ENCODE peak calls at places on chromosomes 3 and 15, in four cellular contexts. L is SK-N-SH, O is uterus, F is tibial nerve. Q is an unnamed sample.

GRCh38 chr3:194053136-194053535 is 82.8 kb upstream of the HES1 start:
- DNase-seq in L (no peak), F (no peak), O (no peak), Q (no peak)

GRCh38 chr3:131349454-131349853 is 32.1 kb upstream of the NUDT16 start:
- DNase-seq in F (no peak), O (no peak), L (no peak), Q (no peak)

GRCh38 chr15:90469723-90470122 is 60.0 kb upstream of the CRTC3 start:
- DNase-seq in O (no peak), L (no peak), F (no peak), Q (no peak)

GRCh38 chr3:137792633-137793271 is 28.6 kb downstream of the SOX14 start:
- DNase-seq in O (no peak), L (peak; percentile 38), F (peak; percentile 36), Q (no peak)

GRCh38 chr3:143814358-143814968 is 33.8 kb downstream of the SLC9A9 start:
- DNase-seq in L (no peak), O (no peak), F (peak; percentile 36), Q (no peak)

GRCh38 chr15:99857836-99858235 is 124.6 kb upstream of the LYSMD4 start:
- DNase-seq in F (no peak), L (no peak), O (no peak), Q (no peak)

GRCh38 chr3:39114456-39114855 is 7.0 kb downstream of the TTC21A start:
- DNase-seq in F (no peak), L (no peak), O (no peak), Q (no peak)

GRCh38 chr3:10519236-10519635 is 13.8 kb upstream of the ATP2B2 start:
- DNase-seq in F (no peak), L (no peak), O (no peak), Q (no peak)

GRCh38 chr15:74053941-74054529 is 28.3 kb downstream of the GOLGA6A start:
- DNase-seq in O (peak; percentile 88), L (peak; percentile 94), F (peak; percentile 80), Q (peak; percentile 87)

GRCh38 chr15:38647683-38648082 is 83.1 kb upstream of the RASGRP1 start:
- DNase-seq in O (no peak), F (no peak), L (no peak), Q (no peak)
- TF ChIP-seq CTCF in O (no peak), F (no peak), L (peak; percentile 45), Q (peak; percentile 9)

DNA sequence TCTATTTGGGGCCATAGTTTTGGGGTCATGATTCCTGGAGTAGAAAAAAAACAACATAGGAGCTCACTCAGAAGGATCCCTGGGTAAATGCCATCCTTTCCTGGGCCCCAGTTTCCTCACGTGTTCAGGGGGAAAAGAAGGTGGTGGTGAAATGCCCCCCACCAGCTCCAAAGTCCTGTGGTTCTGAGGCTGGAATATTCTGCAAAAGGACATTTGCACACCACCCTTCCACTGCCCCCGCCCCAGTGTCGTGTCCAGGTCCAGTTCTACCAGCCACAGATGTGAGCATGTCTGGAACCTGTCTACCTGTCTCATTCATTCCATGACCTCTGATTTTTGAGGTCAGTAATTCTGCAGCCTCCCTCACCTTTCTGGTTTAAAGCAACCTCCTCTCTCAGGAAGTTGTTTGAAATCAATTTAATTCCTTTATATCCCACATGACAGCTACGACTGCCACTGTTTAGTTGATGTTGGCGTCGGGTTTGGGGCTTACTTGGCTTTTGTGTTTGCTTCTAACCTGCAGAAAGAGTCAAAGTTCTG is 82.1 kb downstream of the SMAD3 start:
- DNase-seq in F (no peak), O (no peak), L (no peak), Q (no peak)
- H3K4me1 ChIP-seq in F (no peaks in the 10 kb centered on the region), O (peaks cover 42% of the 10 kb centered on the region), L (peaks cover 73% of the 10 kb centered on the region), Q (no peaks in the 10 kb centered on the region)

GRCh38 chr15:100881573-100882336 is 2.1 kb downstream of the ALDH1A3 start:
- DNase-seq in F (no peak), L (no peak), O (no peak), Q (no peak)
- H3K4me3 ChIP-seq in F (no peak overlapping the region), L (no peak overlapping the region), O (no peak overlapping the region), Q (no peak overlapping the region)

GRCh38 chr3:189687475-189687874 is 56.3 kb downstream of the TP63 start:
- DNase-seq in O (no peak), F (no peak), L (no peak), Q (no peak)
- TF ChIP-seq CTCF in O (no peak), F (no peak), L (no peak), Q (no peak)

GRCh38 chr15:60972301-60972700 is 256.8 kb downstream of the RORA start:
- DNase-seq in O (no peak), F (no peak), L (no peak), Q (no peak)
- H3K4me1 ChIP-seq in O (peaks cover 3% of the 10 kb centered on the region), F (no peaks in the 10 kb centered on the region), L (peaks cover 48% of the 10 kb centered on the region), Q (peaks cover 2% of the 10 kb centered on the region)

GRCh38 chr15:67274236-67274635 is 19.6 kb downstream of the IQCH start:
- DNase-seq in F (no peak), O (no peak), L (no peak), Q (no peak)
- H3K4me3 ChIP-seq in F (no peak overlapping the region), O (no peak overlapping the region), L (no peak overlapping the region), Q (no peak overlapping the region)

DNA sequence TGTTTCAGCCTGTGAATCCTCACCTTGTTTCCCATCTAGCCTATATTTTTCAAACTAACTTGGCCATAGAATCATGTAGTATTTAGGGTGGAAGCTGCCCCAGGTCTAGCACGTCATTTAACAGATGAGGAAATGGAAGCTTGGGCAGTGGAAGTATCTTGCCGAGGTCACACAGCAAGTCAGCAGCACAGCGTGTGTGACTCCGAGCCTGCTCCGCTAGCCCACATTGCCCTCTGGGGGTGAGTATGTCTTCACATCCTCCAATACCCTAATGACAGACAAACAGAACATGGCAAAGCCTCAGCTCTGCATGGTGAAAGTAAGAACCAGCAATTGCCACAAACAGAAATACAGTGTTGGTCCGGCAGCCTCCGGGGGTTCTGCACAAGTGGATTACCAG is 2.2 kb upstream of the CCR5 start:
- DNase-seq in F (peak; percentile 33), L (peak; percentile 14), O (peak; percentile 22), Q (no peak)
- TF ChIP-seq CTCF in F (peak; percentile 29), L (no peak), O (no peak), Q (no peak)

DNA sequence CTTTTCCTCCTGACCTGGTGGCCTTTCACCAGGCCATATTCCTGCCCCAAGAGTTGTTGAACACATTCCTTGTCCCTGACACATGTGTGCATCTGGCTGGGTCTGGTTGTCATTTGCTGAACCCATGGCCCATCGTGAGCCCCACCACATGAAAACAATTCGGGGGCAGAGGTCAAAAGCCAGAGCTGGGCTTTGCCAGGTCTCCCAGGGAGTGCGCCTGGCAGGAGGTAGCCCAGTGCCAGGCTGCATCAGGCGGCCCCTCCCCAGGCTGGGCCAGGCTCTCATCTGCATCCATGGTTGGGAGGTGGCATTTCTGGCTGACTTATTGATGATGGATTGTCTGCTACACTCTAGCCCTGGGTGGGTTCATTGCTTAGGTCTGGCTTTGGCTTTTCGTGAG is 30.9 kb downstream of the SPSB4 start:
- DNase-seq in F (no peak), O (no peak), L (no peak), Q (no peak)
- H3K4me1 ChIP-seq in F (no peaks in the 10 kb centered on the region), O (no peaks in the 10 kb centered on the region), L (no peaks in the 10 kb centered on the region), Q (peaks cover 67% of the 10 kb centered on the region)

DNA sequence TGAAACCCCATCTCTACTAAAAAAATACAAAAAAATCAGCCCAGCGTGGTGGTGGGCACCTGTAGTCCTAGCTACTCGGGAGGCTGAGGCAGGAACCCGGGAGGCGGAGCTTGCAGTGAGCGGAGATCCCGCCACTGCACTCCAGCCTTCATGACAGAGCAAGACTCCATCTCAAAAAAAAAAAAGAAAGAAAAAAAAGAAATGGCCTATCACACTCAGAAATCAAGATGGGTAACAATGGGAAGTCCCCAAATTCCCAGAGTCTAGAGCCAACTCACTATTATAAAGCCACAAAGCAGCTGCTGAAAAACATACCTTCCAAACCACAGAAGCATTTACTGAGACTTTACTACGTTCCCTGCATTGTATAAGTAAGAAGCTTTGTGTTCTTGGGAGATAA is 7.5 kb downstream of the HDGFL3 start:
- DNase-seq in F (no peak), L (no peak), O (no peak), Q (no peak)
- H3K4me3 ChIP-seq in F (no peak overlapping the region), L (no peak overlapping the region), O (no peak overlapping the region), Q (no peak overlapping the region)

GRCh38 chr15:93330862-93331544 is 242.0 kb upstream of the RGMA start:
- DNase-seq in L (no peak), O (no peak), F (no peak), Q (no peak)

GRCh38 chr15:93331545-93332117 is 242.6 kb upstream of the RGMA start:
- DNase-seq in L (peak; percentile 75), O (peak; percentile 37), F (no peak), Q (peak; percentile 42)

GRCh38 chr15:93333826-93334225 is 244.8 kb upstream of the RGMA start:
- DNase-seq in O (no peak), F (peak; percentile 8), L (no peak), Q (no peak)
- TF ChIP-seq CTCF in O (no peak), F (no peak), L (no peak), Q (peak; percentile 22)